ENCODE peak calls at places on chromosome 9, in four cellular contexts. N is prostate gland; Q is body of pancreas; X is CD4-positive, alpha-beta memory T cell. O is an unnamed sample. For H3K4me1, the result is how much of the 10 kb centered on the place peaks cover.

GRCh38 chr9:81032030-81032572 is 657.2 kb downstream of the TLE1 start:
- DNase-seq in N (no peak), Q (peak), X (no peak), O (no peak)

GRCh38 chr9:4235951-4236804 is 63.7 kb downstream of the GLIS3 start:
- DNase-seq in N (peak), Q (no peak), X (no peak), O (no peak)

GRCh38 chr9:33620738-33621439 is 96.8 kb downstream of the ANKRD18B start:
- DNase-seq in N (peak), Q (no peak), X (no peak), O (no peak)

GRCh38 chr9:136762915-136763648 is 1.2 kb downstream of the LCN15 start:
- DNase-seq in N (no peak), Q (peak), X (no peak), O (peak)

GRCh38 chr9:18124760-18125159 is 349.2 kb upstream of the ADAMTSL1 start:
- DNase-seq in N (no peak), Q (no peak), X (no peak), O (no peak)

GRCh38 chr9:1331546-1331945 is 281.4 kb downstream of the DMRT2 start:
- DNase-seq in N (no peak), Q (no peak), X (no peak), O (no peak)

GRCh38 chr9:91884746-91885687 is 65.0 kb downstream of the ROR2 start:
- DNase-seq in N (no peak), Q (no peak), X (no peak), O (no peak)

GRCh38 chr9:74963043-74963442 is 10.3 kb upstream of the C9orf40 start:
- DNase-seq in N (no peak), Q (no peak), X (no peak), O (no peak)

GRCh38 chr9:111662851-111663823 is 1.7 kb downstream of the GNG10 start:
- DNase-seq in N (no peak), Q (no peak), X (no peak), O (no peak)

GRCh38 chr9:3525088-3525835 is 539 bp downstream of the RFX3 start:
- DNase-seq in N (no peak), Q (no peak), X (peak), O (peak)

GRCh38 chr9:129595903-129596540 is 24.9 kb downstream of the C9orf50 start:
- DNase-seq in N (no peak), Q (no peak), X (no peak), O (peak)

GRCh38 chr9:24698864-24699518 is 153.3 kb upstream of the IZUMO3 start:
- DNase-seq in N (no peak), Q (no peak), X (no peak), O (no peak)

GRCh38 chr9:33125871-33126822 is 41.0 kb downstream of the B4GALT1 start:
- DNase-seq in N (no peak), Q (no peak), X (no peak), O (no peak)

GRCh38 chr9:98161851-98162250 is 30.6 kb downstream of the CORO2A start:
- DNase-seq in N (no peak), Q (no peak), X (no peak), O (no peak)

GRCh38 chr9:128575921-128576320 is 23.5 kb downstream of the SPTAN1 start:
- DNase-seq in N (no peak), Q (no peak), X (no peak), O (no peak)

GRCh38 chr9:75788006-75788634 is 102.4 kb upstream of the PCSK5 start:
- DNase-seq in N (no peak), Q (no peak), X (no peak), O (no peak)

GRCh38 chr9:98709968-98710965 is 1.5 kb upstream of the GABBR2 start:
- DNase-seq in N (no peak), Q (no peak), X (no peak), O (no peak)

GRCh38 chr9:79026311-79026710 is 545.5 kb upstream of the TLE4 start:
- DNase-seq in N (no peak), Q (no peak), X (no peak), O (no peak)

DNA sequence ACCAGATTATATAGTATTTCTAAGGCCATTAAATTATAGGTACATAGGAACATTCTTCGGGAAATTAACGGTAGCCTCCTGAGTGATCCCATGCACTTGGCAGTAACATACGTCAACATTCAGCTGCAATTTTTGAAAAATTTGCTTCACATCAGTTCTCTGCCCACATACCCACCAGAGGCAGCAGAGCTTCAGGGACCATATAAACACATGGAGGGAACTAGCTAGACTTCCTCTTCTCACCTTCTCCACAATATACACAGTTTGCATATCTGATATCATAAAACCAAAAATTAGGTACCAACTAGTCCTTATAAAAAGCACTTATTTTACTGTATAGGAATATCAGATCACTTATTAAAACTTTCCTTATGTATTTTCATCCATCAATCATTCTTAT is 4.8 kb downstream of the PSIP1 start:
- DNase-seq in N (no peak), Q (no peak), X (no peak), O (no peak)
- H3K4me1 ChIP-seq in N (under half), Q (under half), X (half or more), O (under half)

GRCh38 chr9:134835987-134836386 is 44.6 kb upstream of the FCN2 start:
- DNase-seq in N (no peak), Q (no peak), X (no peak), O (no peak)
- H3K4me1 ChIP-seq in N (under half), Q (under half), X (under half), O (under half)

GRCh38 chr9:121652037-121652837 is 803 bp downstream of the DAB2IP start:
- DNase-seq in N (peak), Q (peak), X (no peak), O (no peak)
- H3K4me1 ChIP-seq in N (under half), Q (half or more), X (under half), O (half or more)

GRCh38 chr9:93591301-93591700 is 14.9 kb downstream of the PHF2 start:
- DNase-seq in N (no peak), Q (no peak), X (no peak), O (no peak)

GRCh38 chr9:93588641-93589609 is 12.5 kb downstream of the PHF2 start:
- DNase-seq in N (no peak), Q (no peak), X (no peak), O (no peak)

GRCh38 chr9:93590609-93591234 is 14.3 kb downstream of the PHF2 start:
- DNase-seq in N (no peak), Q (no peak), X (no peak), O (no peak)

GRCh38 chr9:93587651-93588347 is 11.4 kb downstream of the PHF2 start:
- DNase-seq in N (no peak), Q (no peak), X (no peak), O (no peak)

DNA sequence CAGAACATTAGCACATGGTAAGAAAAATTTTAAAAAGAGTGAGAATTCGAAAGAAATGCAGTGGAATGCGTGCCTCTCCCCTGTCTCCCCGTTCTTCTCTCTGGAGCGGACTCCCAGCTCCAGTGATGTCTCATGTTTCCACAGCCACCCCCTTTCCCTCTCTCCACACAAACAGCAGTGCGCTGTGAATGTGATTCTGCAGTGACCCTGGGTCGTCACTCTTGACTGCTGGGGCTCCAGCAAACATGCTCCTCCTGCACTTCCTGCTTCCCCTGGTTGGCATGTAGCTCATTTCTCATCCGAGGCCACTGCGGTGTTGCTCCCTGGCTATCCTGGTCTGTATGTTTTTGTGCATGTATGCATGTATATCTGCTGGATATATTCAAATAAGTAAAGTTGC is 13.3 kb downstream of the PHF2 start:
- DNase-seq in N (no peak), Q (no peak), X (no peak), O (no peak)
- H3K4me1 ChIP-seq in N (under half), Q (half or more), X (under half), O (under half)